ENCODE peak calls at places on chromosomes 5 and 9, in nine cellular contexts. C is WTC11; V is T-helper 2 cell; K is NCI-H510A treated with DMSO at 0.1 percent for 48 hours; U is osteocyte; B is heart left ventricle; Z is nucleus accumbens; S is stimulated activated CD4-positive, alpha-beta T cell treated with anti-CD3 and anti-CD28 coated beads, Interleukin-15, amount 100 ng/mL, for 1 hour; F is hypothalamus. M is an unnamed sample.

GRCh38 chr5:90878549-90879196 is 320.1 kb downstream of the ADGRV1 start:
- DNase-seq in V (no peak), U (no peak), Z (no peak), C (no peak), S (no peak), B (no peak), K (no peak), F (no peak), M (peak; percentile 61)

GRCh38 chr9:131609116-131609830 is 64.0 kb downstream of the PRRT1B start:
- DNase-seq in F (no peak), C (no peak), B (peak; percentile 77), U (no peak), K (no peak), S (no peak), Z (no peak), V (no peak), M (peak; percentile 58)

GRCh38 chr5:10337986-10338385 is 15.5 kb upstream of the MARCHF6 start:
- DNase-seq in K (no peak), Z (no peak), S (no peak), V (no peak), F (no peak), B (no peak), U (no peak), C (no peak), M (no peak)

GRCh38 chr5:96293966-96294886 is 138.8 kb downstream of the PCSK1 start:
- DNase-seq in B (no peak), K (peak; percentile 12), V (no peak), S (no peak), F (no peak), Z (no peak), C (no peak), U (no peak), M (peak; percentile 82)

GRCh38 chr5:127563133-127563532 is 45.7 kb downstream of the PRRC1 start:
- DNase-seq in C (no peak), Z (no peak), F (no peak), V (no peak), S (no peak), B (no peak), K (no peak), U (no peak), M (no peak)

GRCh38 chr9:98147582-98147981 is 28.6 kb upstream of the TRIM14 start:
- DNase-seq in F (no peak), S (no peak), B (no peak), C (no peak), Z (no peak), U (no peak), K (no peak), V (no peak), M (peak; percentile 56)

GRCh38 chr9:38332625-38333024 is 59.9 kb upstream of the ALDH1B1 start:
- DNase-seq in U (peak; percentile 21), K (no peak), V (no peak), C (no peak), S (no peak), F (no peak), B (no peak), Z (no peak), M (no peak)

GRCh38 chr5:178642351-178642909 is 15.6 kb upstream of the CLK4 start:
- DNase-seq in U (no peak), B (no peak), K (no peak), Z (no peak), S (no peak), C (no peak), V (no peak), F (no peak), M (no peak)

GRCh38 chr5:72248352-72249032 is 71.5 kb downstream of the MRPS27 start:
- DNase-seq in F (no peak), S (no peak), B (peak; percentile 32), U (no peak), Z (peak; percentile 16), C (no peak), K (no peak), V (no peak), M (peak; percentile 88)

GRCh38 chr5:143986567-143987242 is 174.7 kb downstream of the HMHB1 start:
- DNase-seq in V (no peak), C (no peak), S (no peak), U (no peak), B (no peak), Z (no peak), K (no peak), F (no peak), M (peak; percentile 81)

GRCh38 chr9:129078691-129079503 is 2.0 kb upstream of the DOLPP1 start:
- DNase-seq in S (no peak), K (no peak), B (no peak), C (no peak), F (no peak), U (no peak), V (no peak), Z (no peak), M (no peak)

GRCh38 chr5:119655081-119655480 is 25.7 kb downstream of the FAM170A start:
- DNase-seq in S (no peak), C (no peak), Z (no peak), F (no peak), B (no peak), V (no peak), U (no peak), K (no peak), M (peak; percentile 32)

GRCh38 chr9:99019523-99020331 is 76.0 kb downstream of the COL15A1 start:
- DNase-seq in U (no peak), S (no peak), Z (no peak), F (no peak), V (no peak), K (no peak), B (no peak), C (no peak), M (peak; percentile 97)